ENCODE peak calls at places on chromosomes 4 and X, in eight cellular contexts. E is A549, D is kidney, N is AG10803, J is HCT116, S is fibroblast of villous mesenchyme, A is GM12865, O is endothelial cell of umbilical vein. W is an unnamed sample.

GRCh38 chr4:73690051-73690744 is 50.2 kb upstream of the CXCL8 start:
- DNase-seq in E (no peak), D (no peak), N (peak; percentile 54), J (no peak), S (no peak), A (no peak), O (no peak), W (no peak)

GRCh38 chr4:35521682-35522081 is 722.6 kb downstream of the ARAP2 start:
- DNase-seq in E (no peak), D (no peak), N (no peak), J (no peak), S (no peak), A (no peak), O (no peak), W (no peak)

GRCh38 chr4:156298230-156298629 is 344.6 kb upstream of the CTSO start:
- DNase-seq in E (no peak), D (no peak), N (peak; percentile 99), J (no peak), S (peak; percentile 21), A (no peak), O (peak; percentile 78), W (no peak)

GRCh38 chrX:40581333-40581910 is 652 bp downstream of the ATP6AP2 start:
- DNase-seq in E (peak; percentile 14), D (no peak), N (peak; percentile 47), J (no peak), S (peak; percentile 48), A (no peak), O (peak; percentile 13), W (no peak)

GRCh38 chrX:63330681-63331080 is 20.5 kb downstream of the SPIN4 start:
- DNase-seq in E (no peak), D (peak; percentile 47), N (no peak), J (no peak), S (no peak), A (no peak), O (no peak), W (no peak)

GRCh38 chr4:174928174-174928573 is 10.0 kb downstream of the ADAM29 start:
- DNase-seq in E (no peak), D (no peak), N (no peak), J (no peak), S (no peak), A (peak; percentile 96), O (no peak), W (no peak)

GRCh38 chr4:26441771-26442170 is 48.5 kb downstream of the CCKAR start:
- DNase-seq in E (no peak), D (no peak), N (no peak), J (no peak), S (no peak), A (no peak), O (no peak), W (no peak)

GRCh38 chrX:110987292-110987691 is 108.7 kb upstream of the PAK3 start:
- DNase-seq in E (no peak), D (no peak), N (no peak), J (no peak), S (no peak), A (no peak), O (no peak), W (no peak)

GRCh38 chr4:153538408-153539057 is 72.4 kb downstream of the TMEM131L start:
- DNase-seq in E (no peak), D (no peak), N (peak; percentile 35), J (no peak), S (peak; percentile 35), A (no peak), O (no peak), W (no peak)

GRCh38 chrX:150438165-150438564 is 75.0 kb downstream of the MAMLD1 start:
- DNase-seq in E (no peak), D (no peak), N (peak; percentile 65), J (no peak), S (peak; percentile 54), A (no peak), O (no peak), W (no peak)

GRCh38 chrX:134990475-134991473 is at the start of gene SMIM10:
- DNase-seq in E (no peak), D (peak; percentile 93), N (peak; percentile 65), J (no peak), S (peak; percentile 81), A (peak; percentile 14), O (peak; percentile 52), W (no peak)

GRCh38 chr4:76410621-76411020 is 10.3 kb downstream of the CCDC158 start:
- DNase-seq in E (no peak), D (no peak), N (no peak), J (no peak), S (no peak), A (no peak), O (no peak), W (no peak)

GRCh38 chr4:139619644-139620043 is 46.0 kb upstream of the MGST2 start:
- DNase-seq in E (no peak), D (no peak), N (peak; percentile 30), J (no peak), S (no peak), A (peak; percentile 28), O (no peak), W (no peak)

GRCh38 chr4:189792819-189793618 is 147.7 kb upstream of the FRG1 start:
- DNase-seq in E (peak; percentile 33), D (peak; percentile 72), N (peak; percentile 67), J (peak; percentile 54), S (peak; percentile 56), A (peak; percentile 60), O (peak; percentile 1), W (peak; percentile 65)

DNA sequence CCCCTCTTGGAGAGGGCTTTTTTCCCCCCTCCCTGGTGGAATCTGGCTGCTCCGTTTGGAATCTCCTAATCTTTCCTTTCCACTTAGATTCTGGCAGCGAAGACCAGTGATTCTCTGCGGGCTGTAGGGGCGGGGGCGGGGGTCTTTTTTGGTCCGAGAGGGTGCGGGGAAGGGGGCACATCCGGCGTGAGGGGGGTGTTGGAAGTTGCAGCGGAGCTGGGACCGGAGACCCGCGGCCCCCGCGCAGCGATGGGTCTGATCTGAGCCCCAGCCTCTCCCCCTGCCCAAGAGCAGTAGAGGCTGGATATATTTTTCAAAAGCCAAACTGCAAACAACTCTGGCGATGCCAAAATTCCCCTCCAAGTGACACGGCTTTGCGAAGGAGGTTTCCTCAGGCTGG is 307 bp downstream of the GRID2 start:
- DNase-seq in E (no peak), D (peak; percentile 60), N (no peak), J (no peak), S (no peak), A (no peak), O (no peak), W (no peak)
- H3K4me3 ChIP-seq in E (peak overlapping the region; percentile 32), D (no peak overlapping the region), N (no peak overlapping the region), J (peak overlapping the region; percentile 36), S (no peak overlapping the region), A (no peak overlapping the region), O (no peak overlapping the region), W (peak overlapping the region; percentile 70)

GRCh38 chr4:62209757-62210156 is 1009.6 kb downstream of the ADGRL3 start:
- DNase-seq in E (no peak), D (no peak), N (no peak), J (no peak), S (no peak), A (no peak), O (no peak), W (no peak)

GRCh38 chr4:62208921-62209320 is 1008.8 kb downstream of the ADGRL3 start:
- DNase-seq in E (no peak), D (no peak), N (no peak), J (no peak), S (no peak), A (no peak), O (no peak), W (no peak)

GRCh38 chr4:62210521-62210920 is 1010.4 kb downstream of the ADGRL3 start:
- DNase-seq in E (no peak), D (no peak), N (no peak), J (no peak), S (no peak), A (no peak), O (no peak), W (no peak)
- H3K4me3 ChIP-seq in E (no peak overlapping the region), D (no peak overlapping the region), N (no peak overlapping the region), J (no peak overlapping the region), S (no peak overlapping the region), A (no peak overlapping the region), O (no peak overlapping the region), W (no peak overlapping the region)

GRCh38 chrX:153968255-153968654 is 3.4 kb downstream of the HCFC1 start:
- DNase-seq in E (no peak), D (no peak), N (no peak), J (no peak), S (no peak), A (no peak), O (no peak), W (no peak)
- H3K4me3 ChIP-seq in E (no peak overlapping the region), D (no peak overlapping the region), N (peak overlapping the region; percentile 89), J (no peak overlapping the region), S (peak overlapping the region; percentile 88), A (peak overlapping the region; percentile 92), O (no peak overlapping the region), W (peak overlapping the region; percentile 11)

GRCh38 chr4:93897559-93897958 is 69.0 kb downstream of the ATOH1 start:
- DNase-seq in E (peak; percentile 7), D (no peak), N (no peak), J (peak; percentile 6), S (no peak), A (peak; percentile 16), O (peak; percentile 24), W (no peak)
- H3K4me3 ChIP-seq in E (no peak overlapping the region), D (no peak overlapping the region), N (no peak overlapping the region), J (no peak overlapping the region), S (no peak overlapping the region), A (no peak overlapping the region), O (no peak overlapping the region), W (no peak overlapping the region)

W was measured in NT2/D1.